ENCODE peak calls at places on chromosome 11, in ten cellular contexts. One of them, this sample, is unnamed.

GRCh38 chr11:116537121-116537520 is 235.7 kb downstream of the BUD13 start:
- DNase-seq in HepG2: no peak
- DNase-seq in HCT116: no peak
- DNase-seq in stomach: peak
- DNase-seq in sigmoid colon: peak
- DNase-seq in GM23338: no peak
- DNase-seq in GM12878: no peak
- DNase-seq in breast epithelium: no peak
- DNase-seq in Panc1: no peak
- DNase-seq in suprapubic skin: peak
- DNase-seq in this sample: no peak

GRCh38 chr11:16280256-16280682 is 76.1 kb downstream of the SOX6 start:
- DNase-seq in HepG2: no peak
- DNase-seq in HCT116: no peak
- DNase-seq in stomach: peak
- DNase-seq in sigmoid colon: peak
- DNase-seq in GM23338: no peak
- DNase-seq in GM12878: no peak
- DNase-seq in breast epithelium: no peak
- DNase-seq in Panc1: no peak
- DNase-seq in suprapubic skin: no peak
- DNase-seq in this sample: no peak

GRCh38 chr11:134196756-134197155 is 27.0 kb downstream of the NCAPD3 start:
- DNase-seq in HepG2: no peak
- DNase-seq in HCT116: no peak
- DNase-seq in stomach: no peak
- DNase-seq in sigmoid colon: no peak
- DNase-seq in GM23338: peak
- DNase-seq in GM12878: no peak
- DNase-seq in breast epithelium: no peak
- DNase-seq in Panc1: no peak
- DNase-seq in suprapubic skin: no peak
- DNase-seq in this sample: no peak

GRCh38 chr11:114174712-114175495 is 115.4 kb downstream of the ZBTB16 start:
- DNase-seq in HepG2: no peak
- DNase-seq in HCT116: no peak
- DNase-seq in stomach: no peak
- DNase-seq in sigmoid colon: no peak
- DNase-seq in GM23338: no peak
- DNase-seq in GM12878: no peak
- DNase-seq in breast epithelium: no peak
- DNase-seq in Panc1: no peak
- DNase-seq in suprapubic skin: no peak
- DNase-seq in this sample: no peak

GRCh38 chr11:128595221-128595620 is 7.9 kb upstream of the ETS1 start:
- DNase-seq in HepG2: no peak
- DNase-seq in HCT116: no peak
- DNase-seq in stomach: no peak
- DNase-seq in sigmoid colon: no peak
- DNase-seq in GM23338: no peak
- DNase-seq in GM12878: no peak
- DNase-seq in breast epithelium: no peak
- DNase-seq in Panc1: no peak
- DNase-seq in suprapubic skin: no peak
- DNase-seq in this sample: no peak

GRCh38 chr11:15158351-15159015 is 43.8 kb downstream of the INSC start:
- DNase-seq in HepG2: no peak
- DNase-seq in HCT116: no peak
- DNase-seq in stomach: no peak
- DNase-seq in sigmoid colon: no peak
- DNase-seq in GM23338: no peak
- DNase-seq in GM12878: no peak
- DNase-seq in breast epithelium: no peak
- DNase-seq in Panc1: no peak
- DNase-seq in suprapubic skin: no peak
- DNase-seq in this sample: no peak

GRCh38 chr11:123474994-123475393 is 44.9 kb downstream of the GRAMD1B start:
- DNase-seq in HepG2: no peak
- DNase-seq in HCT116: no peak
- DNase-seq in stomach: no peak
- DNase-seq in sigmoid colon: peak
- DNase-seq in GM23338: no peak
- DNase-seq in GM12878: no peak
- DNase-seq in breast epithelium: no peak
- DNase-seq in Panc1: no peak
- DNase-seq in suprapubic skin: no peak
- DNase-seq in this sample: no peak

GRCh38 chr11:125902927-125903752 is at the start of gene PUS3:
- DNase-seq in HepG2: peak
- DNase-seq in HCT116: peak
- DNase-seq in stomach: peak
- DNase-seq in sigmoid colon: peak
- DNase-seq in GM23338: peak
- DNase-seq in GM12878: peak
- DNase-seq in breast epithelium: peak
- DNase-seq in Panc1: no peak
- DNase-seq in suprapubic skin: peak
- DNase-seq in this sample: peak

GRCh38 chr11:108796551-108796950 is 131.7 kb downstream of the DDX10 start:
- DNase-seq in HepG2: no peak
- DNase-seq in HCT116: no peak
- DNase-seq in stomach: no peak
- DNase-seq in sigmoid colon: no peak
- DNase-seq in GM23338: peak
- DNase-seq in GM12878: no peak
- DNase-seq in breast epithelium: no peak
- DNase-seq in Panc1: no peak
- DNase-seq in suprapubic skin: no peak
- DNase-seq in this sample: no peak

GRCh38 chr11:110736158-110736553 is 23.9 kb upstream of the ARHGAP20 start:
- DNase-seq in HepG2: no peak
- DNase-seq in HCT116: no peak
- DNase-seq in stomach: no peak
- DNase-seq in sigmoid colon: no peak
- DNase-seq in GM23338: no peak
- DNase-seq in GM12878: no peak
- DNase-seq in breast epithelium: no peak
- DNase-seq in Panc1: no peak
- DNase-seq in suprapubic skin: no peak
- DNase-seq in this sample: no peak

GRCh38 chr11:71305041-71305440 is 52.7 kb upstream of the SHANK2 start:
- DNase-seq in HepG2: no peak
- DNase-seq in HCT116: no peak
- DNase-seq in stomach: no peak
- DNase-seq in sigmoid colon: peak
- DNase-seq in GM23338: no peak
- DNase-seq in GM12878: no peak
- DNase-seq in breast epithelium: no peak
- DNase-seq in Panc1: no peak
- DNase-seq in suprapubic skin: no peak
- DNase-seq in this sample: no peak

GRCh38 chr11:1815751-1816150 is 19.0 kb upstream of the SYT8 start:
- DNase-seq in HepG2: no peak
- DNase-seq in HCT116: no peak
- DNase-seq in stomach: no peak
- DNase-seq in sigmoid colon: peak
- DNase-seq in GM23338: no peak
- DNase-seq in GM12878: no peak
- DNase-seq in breast epithelium: no peak
- DNase-seq in Panc1: no peak
- DNase-seq in suprapubic skin: no peak
- DNase-seq in this sample: no peak

GRCh38 chr11:67420646-67421420 is 5.4 kb downstream of the CARNS1 start:
- DNase-seq in HepG2: peak
- DNase-seq in HCT116: peak
- DNase-seq in stomach: peak
- DNase-seq in sigmoid colon: peak
- DNase-seq in GM23338: peak
- DNase-seq in GM12878: no peak
- DNase-seq in breast epithelium: peak
- DNase-seq in Panc1: no peak
- DNase-seq in suprapubic skin: peak
- DNase-seq in this sample: peak
- H3K27ac ChIP-seq in HepG2: no peak
- H3K27ac ChIP-seq in HCT116: peak
- H3K27ac ChIP-seq in stomach: peak
- H3K27ac ChIP-seq in sigmoid colon: peak
- H3K27ac ChIP-seq in GM23338: no peak
- H3K27ac ChIP-seq in GM12878: no peak
- H3K27ac ChIP-seq in breast epithelium: peak
- H3K27ac ChIP-seq in Panc1: peak
- H3K27ac ChIP-seq in suprapubic skin: peak
- H3K27ac ChIP-seq in this sample: no peak

GRCh38 chr11:102833731-102834130 is 9.7 kb downstream of the MMP3 start:
- DNase-seq in HepG2: no peak
- DNase-seq in HCT116: no peak
- DNase-seq in stomach: no peak
- DNase-seq in sigmoid colon: no peak
- DNase-seq in GM23338: no peak
- DNase-seq in GM12878: no peak
- DNase-seq in breast epithelium: no peak
- DNase-seq in Panc1: no peak
- DNase-seq in suprapubic skin: no peak
- DNase-seq in this sample: no peak

GRCh38 chr11:102830328-102830727 is 13.1 kb downstream of the MMP3 start:
- DNase-seq in HepG2: no peak
- DNase-seq in HCT116: no peak
- DNase-seq in stomach: no peak
- DNase-seq in sigmoid colon: no peak
- DNase-seq in GM23338: no peak
- DNase-seq in GM12878: no peak
- DNase-seq in breast epithelium: no peak
- DNase-seq in Panc1: no peak
- DNase-seq in suprapubic skin: no peak
- DNase-seq in this sample: no peak

GRCh38 chr11:102831128-102831708 is 12.2 kb downstream of the MMP3 start:
- DNase-seq in HepG2: peak
- DNase-seq in HCT116: no peak
- DNase-seq in stomach: no peak
- DNase-seq in sigmoid colon: peak
- DNase-seq in GM23338: peak
- DNase-seq in GM12878: no peak
- DNase-seq in breast epithelium: no peak
- DNase-seq in Panc1: no peak
- DNase-seq in suprapubic skin: peak
- DNase-seq in this sample: no peak

GRCh38 chr11:102832612-102833011 is 10.8 kb downstream of the MMP3 start:
- DNase-seq in HepG2: no peak
- DNase-seq in HCT116: no peak
- DNase-seq in stomach: no peak
- DNase-seq in sigmoid colon: no peak
- DNase-seq in GM23338: no peak
- DNase-seq in GM12878: no peak
- DNase-seq in breast epithelium: no peak
- DNase-seq in Panc1: no peak
- DNase-seq in suprapubic skin: no peak
- DNase-seq in this sample: no peak

DNA sequence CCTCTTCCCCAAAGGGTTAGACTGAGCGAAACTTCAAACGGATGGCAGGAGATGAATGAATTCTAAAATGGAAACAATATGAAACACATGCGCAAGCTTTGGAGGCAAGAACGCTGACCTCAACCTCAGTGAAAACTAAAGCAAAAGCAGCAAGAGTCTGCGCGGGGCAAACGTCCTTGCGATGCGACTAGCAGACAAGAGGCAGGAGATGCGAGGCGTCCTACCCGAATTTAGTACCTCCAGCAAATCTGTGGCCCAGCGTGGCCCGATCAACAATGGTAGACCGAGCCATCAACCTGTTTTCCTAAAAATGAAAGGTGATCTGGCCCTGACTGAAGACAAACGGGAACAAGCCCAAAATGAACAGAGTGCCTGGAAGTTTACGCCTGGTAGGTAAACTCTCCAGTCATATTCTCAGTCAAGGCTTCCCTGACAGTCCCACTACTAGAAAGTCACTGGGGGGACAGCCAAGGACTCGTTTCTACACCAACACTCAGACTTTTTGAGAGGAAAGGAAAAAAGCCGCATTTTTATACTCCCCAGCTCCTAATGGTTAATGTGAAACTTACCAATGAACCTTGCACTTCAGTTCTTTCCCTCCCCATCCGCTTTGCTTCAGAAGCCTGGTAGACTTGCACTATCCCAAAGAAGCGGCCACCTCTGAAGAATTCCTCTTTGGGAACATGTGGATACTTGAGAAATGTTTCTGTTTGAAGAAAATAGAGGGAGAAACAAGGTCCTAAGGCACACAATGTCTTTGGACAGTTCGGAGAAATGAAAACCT is 11.5 kb downstream of the MMP3 start:
- DNase-seq in HepG2: peak
- DNase-seq in HCT116: no peak
- DNase-seq in stomach: no peak
- DNase-seq in sigmoid colon: no peak
- DNase-seq in GM23338: peak
- DNase-seq in GM12878: no peak
- DNase-seq in breast epithelium: no peak
- DNase-seq in Panc1: no peak
- DNase-seq in suprapubic skin: peak
- DNase-seq in this sample: no peak
- H3K4me3 ChIP-seq in HepG2: peak
- H3K4me3 ChIP-seq in HCT116: no peak
- H3K4me3 ChIP-seq in stomach: peak
- H3K4me3 ChIP-seq in sigmoid colon: peak
- H3K4me3 ChIP-seq in GM23338: peak
- H3K4me3 ChIP-seq in GM12878: no peak
- H3K4me3 ChIP-seq in breast epithelium: peak
- H3K4me3 ChIP-seq in Panc1: peak
- H3K4me3 ChIP-seq in suprapubic skin: peak
- H3K4me3 ChIP-seq in this sample: no peak

DNA sequence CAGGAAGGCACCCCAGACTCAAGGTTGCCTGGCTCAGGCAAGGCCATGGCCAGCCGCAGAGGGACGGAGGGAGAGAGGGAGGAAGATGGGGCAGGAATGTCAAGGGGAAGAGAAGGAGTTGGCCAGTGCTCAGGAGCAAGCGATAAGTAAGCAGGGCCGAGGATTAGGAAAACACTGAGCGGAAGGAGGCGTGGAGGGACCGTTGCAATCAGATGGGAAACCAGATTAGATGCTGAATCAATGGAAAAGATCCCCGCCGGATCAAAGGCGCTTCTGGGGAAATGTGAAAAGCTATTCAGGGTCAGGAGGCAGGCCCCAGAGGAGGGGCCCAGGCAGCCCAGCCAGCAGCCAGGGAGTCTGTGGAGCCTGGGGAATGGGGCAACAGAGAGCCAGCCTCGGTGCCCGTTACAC is 26.6 kb upstream of the MYEOV start:
- DNase-seq in HepG2: peak
- DNase-seq in HCT116: no peak
- DNase-seq in stomach: no peak
- DNase-seq in sigmoid colon: no peak
- DNase-seq in GM23338: no peak
- DNase-seq in GM12878: no peak
- DNase-seq in breast epithelium: no peak
- DNase-seq in Panc1: no peak
- DNase-seq in suprapubic skin: no peak
- DNase-seq in this sample: no peak
- TF ChIP-seq POLR2AphosphoS5 in HepG2: no peak
- TF ChIP-seq POLR2AphosphoS5 in HCT116: no peak
- TF ChIP-seq POLR2AphosphoS5 in stomach: no peak
- TF ChIP-seq POLR2AphosphoS5 in sigmoid colon: no peak
- TF ChIP-seq POLR2AphosphoS5 in GM23338: no peak
- TF ChIP-seq POLR2AphosphoS5 in GM12878: no peak
- TF ChIP-seq POLR2AphosphoS5 in breast epithelium: no peak
- TF ChIP-seq POLR2AphosphoS5 in Panc1: no peak
- TF ChIP-seq POLR2AphosphoS5 in suprapubic skin: no peak
- TF ChIP-seq POLR2AphosphoS5 in this sample: no peak

GRCh38 chr11:118635237-118635591 is 27.8 kb downstream of the PHLDB1 start:
- DNase-seq in HepG2: no peak
- DNase-seq in HCT116: no peak
- DNase-seq in stomach: no peak
- DNase-seq in sigmoid colon: no peak
- DNase-seq in GM23338: no peak
- DNase-seq in GM12878: no peak
- DNase-seq in breast epithelium: no peak
- DNase-seq in Panc1: no peak
- DNase-seq in suprapubic skin: no peak
- DNase-seq in this sample: no peak
- H3K27ac ChIP-seq in HepG2: no peak
- H3K27ac ChIP-seq in HCT116: peak
- H3K27ac ChIP-seq in stomach: peak
- H3K27ac ChIP-seq in sigmoid colon: peak
- H3K27ac ChIP-seq in GM23338: peak
- H3K27ac ChIP-seq in GM12878: no peak
- H3K27ac ChIP-seq in breast epithelium: peak
- H3K27ac ChIP-seq in Panc1: no peak
- H3K27ac ChIP-seq in suprapubic skin: peak
- H3K27ac ChIP-seq in this sample: no peak